ENCODE peak calls at places on chromosome 20, in five cellular contexts. N is A549, E is H1, O is HepG2, Q is K562. A is an unnamed sample.

GRCh38 chr20:9015984-9016324 is 52.9 kb upstream of the PLCB4 start:
- DNase-seq in E (no peak), Q (no peak), N (peak), O (no peak), A (no peak)

GRCh38 chr20:14049111-14049510 is 53.8 kb downstream of the MACROD2 start:
- DNase-seq in Q (no peak), O (no peak), N (no peak), E (no peak), A (no peak)

GRCh38 chr20:46640536-46641311 is 10.5 kb downstream of the SLC13A3 start:
- DNase-seq in N (no peak), O (peak), E (no peak), Q (no peak), A (no peak)

GRCh38 chr20:10672579-10673127 is 1.1 kb downstream of the JAG1 start:
- DNase-seq in N (no peak), O (peak), E (peak), Q (peak), A (peak)

GRCh38 chr20:32241807-32242206 is 34.1 kb downstream of the POFUT1 start:
- DNase-seq in N (no peak), O (no peak), Q (no peak), E (no peak), A (no peak)

GRCh38 chr20:57383447-57384347 is 7.5 kb upstream of the RBM38 start:
- DNase-seq in O (no peak), E (no peak), Q (no peak), N (no peak), A (no peak)

GRCh38 chr20:41150664-41151063 is 13.3 kb downstream of the PLCG1 start:
- DNase-seq in Q (peak), N (no peak), O (no peak), E (no peak), A (peak)

GRCh38 chr20:1524004-1524403 is 32.8 kb upstream of the SIRPB2 start:
- DNase-seq in Q (no peak), N (no peak), O (no peak), E (no peak), A (peak)

GRCh38 chr20:891121-892080 is 24.7 kb downstream of the ANGPT4 start:
- DNase-seq in N (no peak), O (no peak), Q (no peak), E (no peak), A (no peak)

GRCh38 chr20:48339147-48339985 is 488.4 kb downstream of the PREX1 start:
- DNase-seq in E (no peak), N (no peak), Q (peak), O (no peak), A (no peak)

GRCh38 chr20:53655909-53656652 is 62.4 kb upstream of the ZNF217 start:
- DNase-seq in O (no peak), Q (no peak), N (no peak), E (no peak), A (no peak)

GRCh38 chr20:51365670-51366069 is 176.8 kb downstream of the NFATC2 start:
- DNase-seq in N (peak), E (no peak), Q (no peak), O (no peak), A (no peak)

GRCh38 chr20:24778585-24779031 is 170.5 kb upstream of the CST7 start:
- DNase-seq in Q (no peak), N (no peak), E (no peak), O (no peak), A (no peak)

GRCh38 chr20:61251529-61252393 is at the start of gene CDH4:
- DNase-seq in O (no peak), E (peak), N (peak), Q (no peak), A (no peak)

GRCh38 chr20:10987651-10988383 is 314.0 kb upstream of the JAG1 start:
- DNase-seq in N (no peak), Q (no peak), E (no peak), O (no peak), A (no peak)

GRCh38 chr20:62009322-62009721 is 56.4 kb downstream of the TAF4 start:
- DNase-seq in N (no peak), E (no peak), Q (no peak), O (no peak), A (no peak)

GRCh38 chr20:41475507-41475906 is 108.9 kb upstream of the EMILIN3 start:
- DNase-seq in N (no peak), Q (no peak), E (no peak), O (no peak), A (peak)

GRCh38 chr20:32547753-32548034 is 37.4 kb downstream of the NOL4L start:
- DNase-seq in O (no peak), N (no peak), E (no peak), Q (no peak), A (no peak)

GRCh38 chr20:12847862-12848261 is 160.9 kb upstream of the SPTLC3 start:
- DNase-seq in E (no peak), Q (no peak), N (no peak), O (peak), A (no peak)

GRCh38 chr20:25053207-25054132 is 4.5 kb downstream of the ACSS1 start:
- DNase-seq in N (no peak), E (no peak), Q (no peak), O (no peak), A (peak)

GRCh38 chr20:48679603-48680002 is 148.2 kb downstream of the PREX1 start:
- DNase-seq in Q (peak), O (no peak), E (peak), N (peak), A (no peak)

GRCh38 chr20:14523090-14523489 is 185.7 kb upstream of the FLRT3 start:
- DNase-seq in O (no peak), Q (no peak), N (no peak), E (no peak), A (no peak)

DNA sequence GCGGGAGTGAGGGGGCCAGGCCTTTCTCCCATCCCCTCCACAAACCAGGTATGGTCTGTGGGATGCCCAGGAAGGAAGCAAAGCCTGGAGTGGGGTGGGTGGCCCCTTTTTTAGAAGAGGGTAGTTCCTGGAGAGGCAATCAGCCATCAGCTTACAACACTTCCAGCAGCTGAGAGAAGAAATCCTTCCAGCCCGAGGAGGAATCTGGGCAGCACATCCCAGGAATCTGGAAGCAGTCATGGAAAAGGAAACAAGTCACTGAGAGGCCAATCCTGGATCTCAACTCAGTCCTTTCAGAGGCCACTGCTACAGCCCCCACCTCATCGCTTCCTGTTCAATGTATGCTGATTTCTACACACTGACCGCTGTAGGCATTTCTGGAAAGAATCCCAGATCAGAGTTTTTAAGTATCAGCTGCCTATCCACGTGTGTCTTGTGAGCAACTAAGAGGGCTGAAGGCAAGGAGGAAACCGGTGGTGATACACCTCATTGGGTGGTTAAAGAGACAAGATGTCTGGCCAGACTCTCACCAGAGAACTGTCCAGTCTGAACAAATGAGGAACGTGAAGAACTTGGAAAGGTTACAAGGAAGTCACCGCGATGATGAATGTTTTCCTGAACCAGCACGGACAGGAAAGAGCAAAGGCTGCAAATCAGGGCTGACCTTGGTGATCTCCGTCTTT is 92.9 kb upstream of the SHLD1 start:
- DNase-seq in E (no peak), N (peak), O (peak), Q (no peak), A (peak)
- TF ChIP-seq JUN in E (no peak), N (peak), O (no peak), Q (no peak), A (peak)

GRCh38 chr20:7285918-7286556 is 518.6 kb downstream of the BMP2 start:
- DNase-seq in Q (peak), O (peak), E (peak), N (peak), A (peak)

GRCh38 chr20:7294816-7295360 is 527.4 kb downstream of the BMP2 start:
- DNase-seq in Q (no peak), N (no peak), E (no peak), O (no peak), A (no peak)

GRCh38 chr20:7291946-7292345 is 524.5 kb downstream of the BMP2 start:
- DNase-seq in O (no peak), N (no peak), Q (no peak), E (no peak), A (no peak)

GRCh38 chr20:7291319-7291943 is 523.9 kb downstream of the BMP2 start:
- DNase-seq in N (no peak), O (no peak), Q (no peak), E (no peak), A (no peak)
- TF ChIP-seq POLR2A in N (no peak), O (no peak), Q (no peak), E (no peak), A (no peak)

DNA sequence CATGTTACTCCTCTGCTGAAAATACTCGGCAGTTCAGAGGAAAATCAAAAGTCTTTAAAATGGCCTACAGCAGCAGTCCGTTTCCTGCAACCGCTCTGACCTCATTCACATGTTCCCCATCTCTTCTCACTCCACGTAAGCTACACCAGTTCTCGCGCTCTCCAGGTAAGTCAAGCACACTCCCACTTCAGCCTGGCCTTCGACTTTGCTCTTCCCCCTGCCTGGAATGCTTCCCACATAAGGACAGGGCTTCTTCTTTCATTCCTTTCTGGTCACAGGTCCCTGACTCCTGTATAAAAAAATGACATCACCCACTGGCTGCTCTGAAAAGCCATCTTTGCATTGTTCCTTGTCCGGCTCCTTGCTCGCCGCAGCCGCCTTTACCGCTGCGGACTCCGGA is 42.7 kb downstream of the MGME1 start:
- DNase-seq in N (no peak), Q (no peak), E (no peak), O (peak), A (no peak)
- TF ChIP-seq JUN in N (no peak), Q (no peak), E (no peak), O (no peak), A (no peak)

GRCh38 chr20:34824861-34825529 is 456 bp downstream of the NCOA6 start:
- DNase-seq in O (peak), E (peak), N (peak), Q (peak), A (peak)
- TF ChIP-seq POLR2A in O (no peak), E (peak), N (peak), Q (no peak), A (no peak)

GRCh38 chr20:34262488-34263288 is 21.5 kb downstream of the ASIP start:
- DNase-seq in O (peak), Q (no peak), E (no peak), N (no peak), A (no peak)
- TF ChIP-seq JUN in O (no peak), Q (no peak), E (no peak), N (no peak), A (no peak)

GRCh38 chr20:33551778-33552177 is 61.9 kb downstream of the CBFA2T2 start:
- DNase-seq in N (no peak), E (no peak), O (no peak), Q (no peak), A (no peak)

GRCh38 chr20:33552519-33552918 is 62.6 kb downstream of the CBFA2T2 start:
- DNase-seq in E (no peak), O (no peak), Q (no peak), N (no peak), A (no peak)

GRCh38 chr20:33555755-33556154 is 65.9 kb downstream of the CBFA2T2 start:
- DNase-seq in Q (no peak), E (no peak), O (peak), N (no peak), A (no peak)

GRCh38 chr20:33556237-33556636 is 66.3 kb downstream of the CBFA2T2 start:
- DNase-seq in N (no peak), O (no peak), Q (no peak), E (no peak), A (no peak)

DNA sequence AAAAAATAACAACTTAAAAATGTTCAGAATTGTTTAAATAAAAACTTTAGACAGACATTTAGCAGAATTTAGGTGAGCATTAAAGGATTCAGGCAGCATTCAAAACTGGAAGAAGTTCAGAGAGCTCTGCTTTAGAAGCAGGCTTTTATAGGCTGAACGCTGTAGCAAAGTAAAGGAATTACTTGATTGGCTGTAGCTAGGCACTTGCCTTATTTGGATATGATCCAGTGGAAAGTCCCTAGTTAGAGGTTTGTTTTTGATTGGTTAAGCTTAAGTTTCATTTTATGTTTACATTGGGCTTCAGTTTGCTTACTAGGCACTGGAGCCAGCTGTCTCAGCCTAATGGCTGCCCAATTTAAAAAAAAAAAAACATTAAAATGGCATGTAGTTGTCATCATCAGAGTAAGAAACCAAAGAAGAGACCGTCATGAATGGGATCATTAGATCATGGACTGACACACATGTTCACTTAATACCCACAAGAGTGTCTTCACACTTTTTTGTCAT is 65.1 kb downstream of the CBFA2T2 start:
- DNase-seq in Q (peak), N (peak), O (peak), E (no peak), A (peak)
- TF ChIP-seq POLR2A in Q (no peak), N (no peak), O (peak), E (peak), A (no peak)

GRCh38 chr20:50245561-50246366 is 55.1 kb downstream of the CEBPB start:
- DNase-seq in O (no peak), N (no peak), Q (no peak), E (no peak), A (no peak)
- TF ChIP-seq JUN in O (no peak), N (no peak), Q (no peak), E (no peak), A (no peak)

GRCh38 chr20:16049478-16050093 is 523.7 kb downstream of the KIF16B start:
- DNase-seq in Q (no peak), O (no peak), E (no peak), N (no peak), A (no peak)

GRCh38 chr20:16048881-16049280 is 524.4 kb downstream of the KIF16B start:
- DNase-seq in N (no peak), Q (no peak), O (no peak), E (no peak), A (no peak)

GRCh38 chr20:16054917-16055316 is 518.3 kb downstream of the KIF16B start:
- DNase-seq in N (no peak), O (no peak), Q (no peak), E (no peak), A (no peak)

GRCh38 chr20:16051968-16052367 is 521.3 kb downstream of the KIF16B start:
- DNase-seq in N (no peak), O (no peak), Q (no peak), E (no peak), A (no peak)

DNA sequence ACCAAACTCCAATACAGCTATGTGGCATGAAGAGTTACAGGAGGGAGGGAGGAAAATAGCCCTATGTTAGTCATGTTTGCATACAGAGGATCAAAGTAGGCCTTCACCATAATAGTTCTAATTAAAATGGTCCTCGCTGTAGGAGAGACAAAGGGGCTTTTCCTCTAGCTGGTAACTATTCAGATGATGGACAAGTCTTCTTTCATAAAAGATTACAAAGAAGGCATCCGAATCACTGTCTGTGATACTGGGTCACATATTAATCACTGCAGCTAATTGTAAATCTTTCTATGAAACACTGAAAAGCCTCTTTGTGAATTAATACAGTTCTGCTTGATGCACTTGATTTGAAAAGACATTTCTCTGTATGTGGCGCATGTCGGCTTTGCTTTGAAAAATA is 520.8 kb downstream of the KIF16B start:
- DNase-seq in E (no peak), O (no peak), Q (no peak), N (no peak), A (no peak)
- TF ChIP-seq POLR2A in E (no peak), O (no peak), Q (no peak), N (no peak), A (no peak)

GRCh38 chr20:58707770-58708169 is 15.2 kb downstream of the NPEPL1 start:
- DNase-seq in Q (no peak), E (no peak), O (no peak), N (no peak), A (no peak)
- TF ChIP-seq JUN in Q (no peak), E (no peak), O (no peak), N (no peak), A (no peak)

DNA sequence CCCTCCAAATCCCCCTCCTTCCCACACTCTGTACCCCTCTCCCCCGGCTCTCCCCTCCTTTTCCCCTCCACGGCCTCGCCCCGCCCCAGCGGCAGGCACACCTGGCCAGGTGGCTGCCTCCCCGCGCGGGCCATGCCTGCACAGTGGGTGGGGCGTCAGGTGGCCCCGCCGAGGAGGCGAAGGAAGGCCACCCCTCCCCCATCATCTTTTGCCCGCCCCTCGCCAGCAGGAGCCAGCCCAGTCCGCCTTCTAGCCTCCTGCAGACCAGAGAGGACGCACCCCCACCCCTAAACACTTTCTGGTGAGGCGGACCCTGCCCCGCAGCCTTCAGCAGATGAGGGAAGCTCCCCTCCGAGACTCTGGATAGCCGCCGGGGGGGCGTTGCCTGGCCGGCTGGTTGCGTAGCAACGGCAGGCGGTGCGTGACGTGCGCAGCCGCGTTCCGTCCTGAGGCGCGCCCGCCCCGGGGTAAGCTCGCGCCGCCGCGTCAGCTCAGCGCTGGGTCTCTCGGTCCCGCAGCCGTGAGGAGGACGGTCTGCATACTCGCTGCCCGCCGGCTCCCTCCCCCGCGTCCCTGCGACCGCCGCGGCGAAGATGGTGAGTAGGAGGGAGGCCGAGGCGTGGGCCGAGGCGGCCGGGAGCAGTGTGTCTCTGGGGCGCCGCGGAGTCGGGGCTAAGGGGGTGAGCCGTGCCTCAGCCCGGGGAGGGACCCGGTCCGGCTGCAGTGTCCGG is at the start of gene DSTN:
- DNase-seq in Q (peak), O (peak), E (peak), N (peak), A (peak)
- TF ChIP-seq POLR2A in Q (peak), O (peak), E (no peak), N (peak), A (peak)